ENCODE peak calls at places on chromosomes 7 and 10, in four cellular contexts. C, L, K and G are unnamed samples.

GRCh38 chr10:9036711-9037204 is 982.3 kb downstream of the GATA3 start:
- DNase-seq in K (no peak), C (no peak), L (no peak), G (no peak)

GRCh38 chr7:5348134-5349004 is 65.6 kb downstream of the SLC29A4 start:
- DNase-seq in K (no peak), C (no peak), L (peak), G (no peak)

GRCh38 chr10:132223156-132223590 is 36.4 kb downstream of the DPYSL4 start:
- DNase-seq in C (peak), K (peak), L (peak), G (peak)

GRCh38 chr7:5354460-5355279 is 69.0 kb downstream of the TNRC18 start:
- DNase-seq in K (no peak), L (peak), C (peak), G (no peak)

GRCh38 chr10:91088300-91089140 is 131.9 kb upstream of the PCGF5 start:
- DNase-seq in K (peak), L (peak), C (no peak), G (no peak)

GRCh38 chr10:129712000-129712399 is 245.0 kb downstream of the MGMT start:
- DNase-seq in C (no peak), K (no peak), L (no peak), G (no peak)

GRCh38 chr10:33521062-33521461 is 186.6 kb upstream of the NRP1 start:
- DNase-seq in L (no peak), K (no peak), C (no peak), G (no peak)

GRCh38 chr7:55135462-55135861 is 116.6 kb downstream of the EGFR start:
- DNase-seq in C (no peak), L (no peak), K (no peak), G (no peak)

GRCh38 chr10:128040681-128041080 is 85.5 kb downstream of the MKI67 start:
- DNase-seq in C (no peak), L (no peak), K (no peak), G (no peak)

GRCh38 chr7:151390594-151391357 is 19.1 kb downstream of the WDR86 start:
- DNase-seq in K (no peak), L (peak), C (no peak), G (no peak)

GRCh38 chr7:22587322-22587721 is 87.3 kb upstream of the STEAP1B start:
- DNase-seq in C (no peak), L (no peak), K (peak), G (no peak)

GRCh38 chr7:155693826-155694225 is 49.4 kb downstream of the RBM33 start:
- DNase-seq in L (no peak), K (no peak), C (no peak), G (no peak)

GRCh38 chr7:130845581-130846085 is 111.6 kb upstream of the KLF14 start:
- DNase-seq in K (no peak), C (no peak), L (no peak), G (no peak)

GRCh38 chr10:101001225-101002035 is 1.8 kb downstream of the LZTS2 start:
- DNase-seq in K (no peak), C (peak), L (no peak), G (no peak)

GRCh38 chr7:79217468-79217867 is 236.0 kb downstream of the MAGI2 start:
- DNase-seq in K (no peak), C (no peak), L (no peak), G (no peak)

GRCh38 chr10:133444342-133445267 is 9.1 kb upstream of the SCART1 start:
- DNase-seq in C (no peak), L (no peak), K (no peak), G (no peak)

GRCh38 chr10:104254493-104255243 is at the start of gene GSTO1:
- DNase-seq in C (peak), L (peak), K (peak), G (peak)

GRCh38 chr7:118949031-118949430 is 724.5 kb downstream of the ANKRD7 start:
- DNase-seq in C (no peak), L (no peak), K (no peak), G (no peak)

GRCh38 chr10:37390901-37391300 is 265.5 kb downstream of the ANKRD30A start:
- DNase-seq in L (no peak), C (no peak), K (no peak), G (no peak)

GRCh38 chr10:130631139-130631864 is 495.1 kb downstream of the GLRX3 start:
- DNase-seq in K (no peak), C (peak), L (no peak), G (no peak)

GRCh38 chr10:18246967-18247366 is 106.7 kb downstream of the CACNB2 start:
- DNase-seq in K (no peak), C (no peak), L (no peak), G (no peak)

GRCh38 chr7:93015193-93016084 is 102.3 kb downstream of the SAMD9 start:
- DNase-seq in K (no peak), C (no peak), L (no peak), G (no peak)

GRCh38 chr10:129491123-129491734 is 24.2 kb downstream of the MGMT start:
- DNase-seq in L (peak), C (no peak), K (no peak), G (no peak)

GRCh38 chr10:88209837-88210552 is 346.6 kb downstream of the PTEN start:
- DNase-seq in C (no peak), L (no peak), K (no peak), G (no peak)

GRCh38 chr7:15757041-15757995 is 70.8 kb upstream of the MEOX2 start:
- DNase-seq in K (no peak), L (no peak), C (no peak), G (no peak)

GRCh38 chr7:40680657-40681056 is 545.9 kb downstream of the SUGCT start:
- DNase-seq in L (peak), K (no peak), C (no peak), G (peak)

GRCh38 chr7:100983451-100984187 is 14.3 kb downstream of the MUC12 start:
- DNase-seq in K (no peak), L (no peak), C (peak), G (peak)

GRCh38 chr10:70909326-70909935 is 21.1 kb upstream of the PCBD1 start:
- DNase-seq in K (no peak), L (no peak), C (no peak), G (no peak)

GRCh38 chr7:27661776-27662489 is 750 bp downstream of the HIBADH start:
- DNase-seq in C (no peak), K (no peak), L (peak), G (peak)

GRCh38 chr7:31065021-31065593 is 13.0 kb downstream of the ADCYAP1R1 start:
- DNase-seq in K (no peak), C (no peak), L (peak), G (no peak)

GRCh38 chr7:32670105-32670504 is 174.8 kb downstream of the AVL9 start:
- DNase-seq in L (no peak), C (peak), K (no peak), G (peak)

GRCh38 chr7:94676431-94676830 is 20.5 kb upstream of the SGCE start:
- DNase-seq in C (no peak), L (no peak), K (no peak), G (no peak)

GRCh38 chr7:149284343-149284742 is 22.3 kb downstream of the ZNF783 start:
- DNase-seq in L (peak), K (no peak), C (no peak), G (no peak)

GRCh38 chr7:105906690-105907089 is 30.3 kb upstream of the ATXN7L1 start:
- DNase-seq in C (no peak), L (no peak), K (no peak), G (no peak)

DNA sequence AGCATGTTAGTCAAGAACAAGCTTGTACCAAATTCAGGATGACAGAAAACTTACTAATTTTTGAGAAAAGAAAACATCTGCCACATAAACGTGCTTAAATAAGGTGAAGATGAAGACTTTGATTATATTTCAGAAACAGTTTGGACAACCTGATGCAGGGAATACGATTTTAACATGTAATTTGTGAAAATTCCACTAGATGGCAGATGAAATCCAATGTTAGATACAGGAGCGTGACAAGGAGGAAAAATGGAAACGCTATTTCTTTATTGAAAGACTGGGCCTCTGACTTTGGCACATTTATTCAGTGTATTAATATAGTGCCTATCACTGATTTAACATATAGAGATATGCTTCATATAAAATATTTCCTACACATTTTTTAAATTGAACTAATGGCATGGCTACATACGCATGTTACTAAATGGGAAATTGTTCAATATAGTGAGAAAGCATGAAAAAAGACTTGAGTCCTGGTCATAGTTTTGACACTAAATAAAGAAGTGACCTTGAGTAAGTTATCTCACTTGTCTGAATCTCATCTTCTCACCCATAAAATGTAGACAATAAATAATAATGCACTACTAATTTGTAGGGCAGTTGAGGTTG is 60.7 kb downstream of the CD36 start:
- DNase-seq in C (no peak), K (no peak), L (peak), G (no peak)
- TF ChIP-seq CTCF in C (peak), K (peak), L (peak), G (no peak)

DNA sequence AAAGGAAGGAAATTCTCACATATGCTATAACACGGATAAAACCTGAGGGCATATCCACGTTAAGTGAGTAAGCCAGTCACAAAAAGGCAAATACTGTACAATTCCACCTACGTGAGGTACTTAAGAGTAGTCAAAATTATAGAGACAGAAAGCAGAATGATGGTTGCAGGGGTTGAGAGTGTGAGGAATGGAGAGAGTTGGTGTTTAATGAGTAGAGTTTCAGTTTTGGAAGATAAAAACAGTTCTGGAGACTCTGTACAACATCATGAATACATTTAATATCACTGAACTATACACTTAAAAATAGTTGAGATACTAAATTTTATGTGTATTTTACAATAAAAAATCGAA is 95.1 kb downstream of the SNX13 start:
- DNase-seq in L (no peak), C (no peak), K (no peak), G (no peak)
- TF ChIP-seq CTCF in L (no peak), C (no peak), K (no peak), G (no peak)

DNA sequence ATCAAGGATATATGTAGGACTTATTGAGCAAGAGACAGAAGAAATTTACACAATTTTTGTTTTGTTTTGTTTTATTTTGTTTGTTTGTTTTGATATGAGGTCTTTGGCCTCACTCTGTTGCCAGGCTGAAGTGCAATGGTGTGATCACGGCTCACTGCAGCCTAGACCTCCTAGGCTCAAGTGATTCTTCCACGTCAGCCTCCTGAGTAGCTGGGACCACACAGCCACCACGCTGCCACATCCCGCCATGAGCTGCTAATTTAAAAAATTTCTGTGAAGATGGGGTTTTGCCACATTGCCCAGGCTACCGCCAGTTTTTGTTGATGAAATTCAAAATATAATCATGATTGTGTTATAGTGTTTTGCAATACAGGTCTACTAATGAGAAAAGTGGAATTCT is 54.9 kb downstream of the ZNF487 start:
- DNase-seq in C (no peak), L (no peak), K (no peak), G (no peak)
- TF ChIP-seq CTCF in C (no peak), L (no peak), K (no peak), G (no peak)

DNA sequence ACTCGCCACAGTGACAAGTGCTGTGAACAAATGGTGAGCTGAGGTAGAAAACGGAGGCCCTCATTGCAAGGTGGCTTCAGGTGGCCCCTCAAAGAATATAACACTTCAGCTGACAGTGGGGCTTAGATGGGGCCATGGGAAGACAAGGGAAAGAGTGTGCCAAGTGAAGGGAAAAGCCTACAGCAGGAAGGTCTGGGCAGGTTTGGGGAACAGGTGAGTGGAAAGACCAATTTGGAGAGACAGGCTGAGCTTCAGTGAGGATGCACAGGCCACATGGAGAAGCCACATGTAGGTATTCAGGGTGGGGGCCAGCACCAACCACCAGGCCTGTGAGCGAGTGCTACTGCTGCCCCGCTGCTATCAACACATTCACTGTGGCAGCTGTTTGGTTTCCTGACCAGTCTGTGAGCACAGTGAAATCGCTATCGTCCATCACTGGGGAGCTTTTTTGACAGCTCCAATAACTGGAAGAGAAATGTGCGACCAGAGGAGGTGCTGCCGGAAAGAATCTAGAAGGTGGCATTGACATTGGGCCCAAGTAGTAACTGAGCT is 3.4 kb downstream of the POLD2 start:
- DNase-seq in C (no peak), L (no peak), K (no peak), G (no peak)
- TF ChIP-seq CTCF in C (no peak), L (no peak), K (no peak), G (no peak)

GRCh38 chr7:107044347-107045194 is at the start of gene PRKAR2B:
- DNase-seq in C (peak), L (peak), K (peak), G (peak)
- TF ChIP-seq CTCF in C (no peak), L (no peak), K (no peak), G (no peak)